ENCODE peak calls at places on chromosomes 3 and 15, in eight cellular contexts. C is osteocyte; F is MM.1S; G is prostate gland; J is adrenal gland; P is pancreas; O is choroid plexus epithelial cell; X is CD4-positive, alpha-beta T cell. V is an unnamed sample.

GRCh38 chr3:151124476-151124875 is 39.0 kb downstream of the MED12L start:
- DNase-seq in C (no peak), F (no peak), G (no peak), J (no peak), P (no peak), O (peak; percentile 33), X (no peak), V (no peak)

GRCh38 chr15:63057454-63058335 is 15.1 kb downstream of the TPM1 start:
- DNase-seq in C (no peak), F (no peak), G (no peak), J (no peak), P (no peak), O (no peak), X (no peak), V (no peak)

GRCh38 chr3:20316238-20316637 is 130.2 kb upstream of the SGO1 start:
- DNase-seq in C (no peak), F (no peak), G (peak; percentile 32), J (no peak), P (no peak), O (no peak), X (no peak), V (no peak)

GRCh38 chr3:70308760-70309159 is 3.7 kb downstream of the MDFIC2 start:
- DNase-seq in C (no peak), F (peak; percentile 19), G (no peak), J (no peak), P (no peak), O (peak; percentile 72), X (no peak), V (no peak)

GRCh38 chr3:147267431-147267830 is 138.9 kb downstream of the ZIC4 start:
- DNase-seq in C (no peak), F (no peak), G (no peak), J (no peak), P (no peak), O (peak; percentile 15), X (no peak), V (no peak)

GRCh38 chr3:139319428-139320402 is 24.1 kb upstream of the MRPS22 start:
- DNase-seq in C (no peak), F (no peak), G (no peak), J (no peak), P (no peak), O (peak; percentile 60), X (no peak), V (no peak)

GRCh38 chr15:61367953-61368352 is 138.9 kb upstream of the RORA start:
- DNase-seq in C (no peak), F (no peak), G (no peak), J (no peak), P (no peak), O (no peak), X (no peak), V (no peak)

GRCh38 chr3:141399200-141399599 is 30.9 kb downstream of the ZBTB38 start:
- DNase-seq in C (no peak), F (peak; percentile 38), G (no peak), J (no peak), P (no peak), O (no peak), X (no peak), V (no peak)

GRCh38 chr3:163939926-163940325 is 1138.4 kb downstream of the SI start:
- DNase-seq in C (no peak), F (no peak), G (no peak), J (no peak), P (no peak), O (peak; percentile 10), X (no peak), V (no peak)

GRCh38 chr15:92819312-92820232 is 80.6 kb upstream of the CHD2 start:
- DNase-seq in C (no peak), F (no peak), G (no peak), J (no peak), P (no peak), O (peak; percentile 22), X (no peak), V (no peak)

GRCh38 chr3:41853495-41853894 is 108.4 kb downstream of the ULK4 start:
- DNase-seq in C (no peak), F (no peak), G (no peak), J (no peak), P (no peak), O (peak; percentile 13), X (no peak), V (no peak)

GRCh38 chr3:46824561-46824960 is 38.7 kb downstream of the MYL3 start:
- DNase-seq in C (no peak), F (no peak), G (no peak), J (no peak), P (no peak), O (no peak), X (no peak), V (no peak)

GRCh38 chr15:94327356-94327936 is 96.1 kb downstream of the MCTP2 start:
- DNase-seq in C (no peak), F (peak; percentile 32), G (no peak), J (peak; percentile 20), P (no peak), O (peak; percentile 69), X (no peak), V (no peak)

GRCh38 chr3:69588170-69588569 is 151.1 kb upstream of the MITF start:
- DNase-seq in C (no peak), F (no peak), G (no peak), J (no peak), P (no peak), O (no peak), X (no peak), V (no peak)

GRCh38 chr3:56862352-56863062 is 60.8 kb upstream of the ARHGEF3 start:
- DNase-seq in C (no peak), F (no peak), G (no peak), J (no peak), P (no peak), O (peak; percentile 80), X (no peak), V (no peak)

GRCh38 chr3:81951106-81951505 is 189.7 kb upstream of the GBE1 start:
- DNase-seq in C (no peak), F (no peak), G (no peak), J (no peak), P (no peak), O (no peak), X (no peak), V (no peak)

GRCh38 chr3:140834266-140835037 is 107.2 kb upstream of the SLC25A36 start:
- DNase-seq in C (no peak), F (no peak), G (no peak), J (no peak), P (no peak), O (no peak), X (no peak), V (no peak)

GRCh38 chr15:100330629-100331215 is 11.1 kb downstream of the ADAMTS17 start:
- DNase-seq in C (peak; percentile 83), F (no peak), G (no peak), J (no peak), P (no peak), O (no peak), X (no peak), V (no peak)
- TF ChIP-seq CTCF in C (no peak), F (no peak), G (no peak), J (no peak), P (no peak), O (no peak), X (no peak), V (no peak)

DNA sequence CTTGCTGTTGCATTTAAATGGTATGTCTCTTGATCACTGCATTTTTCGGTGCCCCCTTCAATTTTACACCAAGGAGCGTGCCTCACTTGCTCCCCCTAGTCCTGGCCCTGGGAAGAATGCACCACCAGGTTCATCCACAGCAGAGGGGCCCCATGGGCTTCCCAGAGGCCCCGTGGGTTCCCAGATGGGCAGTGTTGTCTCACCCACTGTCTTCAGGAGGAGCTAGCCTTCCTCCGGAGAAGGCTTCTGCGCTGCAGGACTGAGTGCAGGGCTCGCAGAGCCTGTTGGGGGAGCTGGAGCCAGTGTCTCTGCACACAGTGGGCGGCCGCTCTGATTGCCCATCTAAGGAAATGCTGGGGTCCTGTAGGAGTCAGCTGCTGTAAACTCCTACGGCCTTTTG is 45.9 kb downstream of the POLR2M start:
- DNase-seq in C (no peak), F (no peak), G (no peak), J (peak; percentile 8), P (no peak), O (peak; percentile 52), X (no peak), V (no peak)
- TF ChIP-seq CTCF in C (peak; percentile 13), F (peak; percentile 11), G (peak; percentile 9), J (no peak), P (no peak), O (peak; percentile 45), X (no peak), V (no peak)

GRCh38 chr15:70870066-70870465 is 16.1 kb upstream of the LARP6 start:
- DNase-seq in C (no peak), F (peak; percentile 48), G (no peak), J (no peak), P (no peak), O (peak; percentile 79), X (no peak), V (no peak)

GRCh38 chr15:70866982-70867644 is 13.2 kb upstream of the LARP6 start:
- DNase-seq in C (no peak), F (no peak), G (no peak), J (no peak), P (no peak), O (peak; percentile 45), X (no peak), V (no peak)

GRCh38 chr15:70873232-70874054 is 18.8 kb downstream of the THAP10 start:
- DNase-seq in C (no peak), F (no peak), G (no peak), J (no peak), P (no peak), O (no peak), X (no peak), V (no peak)

GRCh38 chr15:70867911-70868467 is 14.0 kb upstream of the LARP6 start:
- DNase-seq in C (no peak), F (no peak), G (no peak), J (no peak), P (no peak), O (peak; percentile 90), X (no peak), V (no peak)

GRCh38 chr15:70869346-70869745 is 15.4 kb upstream of the LARP6 start:
- DNase-seq in C (no peak), F (no peak), G (no peak), J (no peak), P (no peak), O (no peak), X (no peak), V (no peak)
- TF ChIP-seq CTCF in C (no peak), F (no peak), G (no peak), J (no peak), P (no peak), O (no peak), X (no peak), V (no peak)

GRCh38 chr3:187739561-187740445 is 5.5 kb downstream of the BCL6 start:
- DNase-seq in C (peak; percentile 95), F (peak; percentile 87), G (peak; percentile 89), J (peak; percentile 92), P (peak; percentile 63), O (peak; percentile 96), X (peak; percentile 63), V (peak; percentile 80)

GRCh38 chr3:187741403-187742350 is 3.6 kb downstream of the BCL6 start:
- DNase-seq in C (no peak), F (peak; percentile 78), G (peak; percentile 67), J (peak; percentile 80), P (peak; percentile 52), O (peak; percentile 91), X (peak; percentile 69), V (peak; percentile 68)

GRCh38 chr3:187739125-187739560 is 6.1 kb downstream of the BCL6 start:
- DNase-seq in C (no peak), F (peak; percentile 37), G (no peak), J (no peak), P (peak; percentile 38), O (no peak), X (no peak), V (peak; percentile 33)

GRCh38 chr3:187742351-187743171 is 2.7 kb downstream of the BCL6 start:
- DNase-seq in C (no peak), F (no peak), G (peak; percentile 82), J (peak; percentile 69), P (peak; percentile 38), O (peak; percentile 61), X (no peak), V (no peak)

GRCh38 chr3:187740446-187741399 is 4.5 kb downstream of the BCL6 start:
- DNase-seq in C (peak; percentile 89), F (peak; percentile 52), G (peak; percentile 61), J (peak; percentile 79), P (peak; percentile 47), O (peak; percentile 87), X (peak; percentile 52), V (peak; percentile 72)
- TF ChIP-seq CTCF in C (peak; percentile 97), F (peak; percentile 99), G (peak; percentile 96), J (peak; percentile 94), P (peak; percentile 85), O (peak; percentile 81), X (peak; percentile 99), V (peak; percentile 92)

V was measured in natural killer cell.